ENCODE peak calls at places on chromosomes 7 and 10, in five cellular contexts. E is AG20443, G is GM13976, S is WTC11, P is NCI-H345. J is an unnamed sample.
A peak's percentile ranks its signal among the peaks of the same experiment; 100 is the strongest.

GRCh38 chr7:118502235-118502634 is 277.7 kb downstream of the ANKRD7 start:
- DNase-seq in S (no peak), P (no peak), G (no peak), E (no peak), J (no peak)

GRCh38 chr10:128008521-128009250 is 101.8 kb downstream of the PTPRE start:
- DNase-seq in G (no peak), S (no peak), E (no peak), P (no peak), J (no peak)

GRCh38 chr10:80186364-80187012 is 18.8 kb downstream of the ANXA11 start:
- DNase-seq in E (no peak), P (no peak), S (no peak), G (no peak), J (peak; percentile 53)

GRCh38 chr10:17214486-17214885 is 13.0 kb upstream of the TRDMT1 start:
- DNase-seq in P (no peak), E (no peak), S (no peak), G (no peak), J (no peak)

GRCh38 chr7:55432937-55433784 is 68.0 kb downstream of the LANCL2 start:
- DNase-seq in G (peak; percentile 76), E (peak; percentile 47), P (peak; percentile 70), S (no peak), J (no peak)

GRCh38 chr7:96127746-96128145 is 194.2 kb downstream of the SLC25A13 start:
- DNase-seq in P (no peak), S (no peak), E (no peak), G (no peak), J (no peak)

GRCh38 chr10:86373828-86374227 is 7.2 kb upstream of the GRID1 start:
- DNase-seq in G (no peak), S (peak; percentile 7), P (no peak), E (no peak), J (no peak)

GRCh38 chr7:131105803-131106680 is 221.6 kb upstream of the MKLN1 start:
- DNase-seq in E (peak; percentile 90), P (peak; percentile 68), G (peak; percentile 84), S (peak; percentile 70), J (peak; percentile 85)

GRCh38 chr7:132738254-132738653 is 162.0 kb upstream of the PLXNA4 start:
- DNase-seq in E (peak; percentile 88), S (no peak), G (no peak), P (no peak), J (no peak)

GRCh38 chr7:117716707-117717294 is 156.4 kb downstream of the CTTNBP2 start:
- DNase-seq in P (no peak), E (no peak), S (no peak), G (no peak), J (no peak)

GRCh38 chr7:48755061-48755555 is 169.2 kb upstream of the CDC14C start:
- DNase-seq in G (no peak), E (no peak), P (no peak), S (no peak), J (no peak)

GRCh38 chr7:28503396-28503795 is 91.1 kb downstream of the CREB5 start:
- DNase-seq in S (no peak), P (no peak), G (no peak), E (no peak), J (no peak)

GRCh38 chr7:87935373-87935706 is 1.3 kb downstream of the ADAM22 start:
- DNase-seq in S (no peak), P (no peak), E (no peak), G (no peak), J (no peak)

GRCh38 chr7:44749992-44750391 is 1.3 kb downstream of the ZMIZ2 start:
- DNase-seq in S (no peak), E (no peak), G (no peak), P (no peak), J (no peak)

GRCh38 chr7:156308976-156309620 is 331.5 kb upstream of the RNF32 start:
- DNase-seq in G (no peak), S (no peak), P (no peak), E (no peak), J (no peak)

GRCh38 chr7:125355899-125356298 is 426.3 kb upstream of the POT1 start:
- DNase-seq in S (no peak), G (no peak), E (no peak), P (no peak), J (no peak)

GRCh38 chr7:121485457-121486243 is 89.5 kb upstream of the FAM3C start:
- DNase-seq in P (no peak), S (no peak), E (peak; percentile 9), G (no peak), J (peak; percentile 34)

GRCh38 chr7:133482626-133483025 is 229.7 kb downstream of the EXOC4 start:
- DNase-seq in E (no peak), S (no peak), G (no peak), P (no peak), J (no peak)

GRCh38 chr10:78457804-78458483 is 424.3 kb downstream of the RPS24 start:
- DNase-seq in G (no peak), E (peak; percentile 55), P (peak; percentile 1), S (no peak), J (no peak)

GRCh38 chr7:47170516-47170915 is 411.4 kb downstream of the TNS3 start:
- DNase-seq in E (no peak), S (no peak), G (no peak), P (no peak), J (no peak)

GRCh38 chr10:49109669-49110335 is 5.5 kb downstream of the VSTM4 start:
- DNase-seq in S (no peak), P (no peak), G (no peak), E (peak; percentile 91), J (peak; percentile 91)

GRCh38 chr10:14386202-14386593 is 55.5 kb upstream of the FRMD4A start:
- DNase-seq in G (no peak), S (no peak), P (no peak), E (peak; percentile 85), J (no peak)

GRCh38 chr10:51649064-51649463 is 50.3 kb downstream of the CSTF2T start:
- DNase-seq in E (no peak), G (no peak), P (no peak), S (no peak), J (no peak)